ENCODE peak calls at places on chromosomes 11 and 22, in ten cellular contexts. One of them, this sample, is unnamed.

GRCh38 chr22:47837703-47838102 is 1075.3 kb downstream of the TBC1D22A start:
- DNase-seq in fibroblast of lung: peak; percentile 28
- DNase-seq in GM23248: peak; percentile 49
- DNase-seq in CD8-positive, alpha-beta T cell: no peak
- DNase-seq in adrenal gland: no peak
- DNase-seq in spleen: no peak
- DNase-seq in PC-9: peak; percentile 20
- DNase-seq in MM.1S: peak; percentile 70
- DNase-seq in left lung: no peak
- DNase-seq in tibial artery: no peak
- DNase-seq in this sample: peak; percentile 19

GRCh38 chr11:9568161-9568853 is 5.2 kb upstream of the WEE1 start:
- DNase-seq in fibroblast of lung: no peak
- DNase-seq in GM23248: peak; percentile 72
- DNase-seq in CD8-positive, alpha-beta T cell: no peak
- DNase-seq in adrenal gland: no peak
- DNase-seq in spleen: no peak
- DNase-seq in PC-9: no peak
- DNase-seq in MM.1S: no peak
- DNase-seq in left lung: no peak
- DNase-seq in tibial artery: no peak
- DNase-seq in this sample: peak; percentile 51

GRCh38 chr11:35372565-35373283 is 46.6 kb downstream of the SLC1A2 start:
- DNase-seq in fibroblast of lung: no peak
- DNase-seq in GM23248: peak; percentile 30
- DNase-seq in CD8-positive, alpha-beta T cell: no peak
- DNase-seq in adrenal gland: no peak
- DNase-seq in spleen: no peak
- DNase-seq in PC-9: no peak
- DNase-seq in MM.1S: no peak
- DNase-seq in left lung: no peak
- DNase-seq in tibial artery: no peak
- DNase-seq in this sample: no peak

GRCh38 chr11:104104201-104104600 is 59.7 kb downstream of the PDGFD start:
- DNase-seq in fibroblast of lung: no peak
- DNase-seq in GM23248: no peak
- DNase-seq in CD8-positive, alpha-beta T cell: no peak
- DNase-seq in adrenal gland: no peak
- DNase-seq in spleen: no peak
- DNase-seq in PC-9: no peak
- DNase-seq in MM.1S: no peak
- DNase-seq in left lung: no peak
- DNase-seq in tibial artery: no peak
- DNase-seq in this sample: no peak

GRCh38 chr22:39242809-39243442 is 1.9 kb downstream of the PDGFB start:
- DNase-seq in fibroblast of lung: no peak
- DNase-seq in GM23248: no peak
- DNase-seq in CD8-positive, alpha-beta T cell: peak; percentile 50
- DNase-seq in adrenal gland: no peak
- DNase-seq in spleen: no peak
- DNase-seq in PC-9: peak; percentile 91
- DNase-seq in MM.1S: peak; percentile 42
- DNase-seq in left lung: peak; percentile 74
- DNase-seq in tibial artery: no peak
- DNase-seq in this sample: no peak

GRCh38 chr22:32702421-32702820 is 99.1 kb upstream of the TIMP3 start:
- DNase-seq in fibroblast of lung: no peak
- DNase-seq in GM23248: no peak
- DNase-seq in CD8-positive, alpha-beta T cell: no peak
- DNase-seq in adrenal gland: no peak
- DNase-seq in spleen: no peak
- DNase-seq in PC-9: no peak
- DNase-seq in MM.1S: no peak
- DNase-seq in left lung: no peak
- DNase-seq in tibial artery: no peak
- DNase-seq in this sample: no peak

GRCh38 chr22:18023509-18024275 is 669 bp downstream of the MICAL3 start:
- DNase-seq in fibroblast of lung: peak; percentile 86
- DNase-seq in GM23248: peak; percentile 96
- DNase-seq in CD8-positive, alpha-beta T cell: peak; percentile 12
- DNase-seq in adrenal gland: peak; percentile 89
- DNase-seq in spleen: peak; percentile 82
- DNase-seq in PC-9: peak; percentile 60
- DNase-seq in MM.1S: peak; percentile 58
- DNase-seq in left lung: peak; percentile 81
- DNase-seq in tibial artery: peak; percentile 79
- DNase-seq in this sample: peak; percentile 84

GRCh38 chr11:118640332-118641154 is 33.1 kb downstream of the PHLDB1 start:
- DNase-seq in fibroblast of lung: no peak
- DNase-seq in GM23248: no peak
- DNase-seq in CD8-positive, alpha-beta T cell: no peak
- DNase-seq in adrenal gland: no peak
- DNase-seq in spleen: no peak
- DNase-seq in PC-9: no peak
- DNase-seq in MM.1S: no peak
- DNase-seq in left lung: peak; percentile 52
- DNase-seq in tibial artery: no peak
- DNase-seq in this sample: no peak

GRCh38 chr11:95363710-95364109 is 132.7 kb upstream of the SESN3 start:
- DNase-seq in fibroblast of lung: no peak
- DNase-seq in GM23248: no peak
- DNase-seq in CD8-positive, alpha-beta T cell: no peak
- DNase-seq in adrenal gland: no peak
- DNase-seq in spleen: no peak
- DNase-seq in PC-9: no peak
- DNase-seq in MM.1S: no peak
- DNase-seq in left lung: no peak
- DNase-seq in tibial artery: no peak
- DNase-seq in this sample: peak; percentile 45

GRCh38 chr11:95363189-95363588 is 132.2 kb upstream of the SESN3 start:
- DNase-seq in fibroblast of lung: no peak
- DNase-seq in GM23248: no peak
- DNase-seq in CD8-positive, alpha-beta T cell: no peak
- DNase-seq in adrenal gland: no peak
- DNase-seq in spleen: no peak
- DNase-seq in PC-9: no peak
- DNase-seq in MM.1S: no peak
- DNase-seq in left lung: no peak
- DNase-seq in tibial artery: no peak
- DNase-seq in this sample: no peak

GRCh38 chr11:95361180-95361579 is 130.2 kb upstream of the SESN3 start:
- DNase-seq in fibroblast of lung: no peak
- DNase-seq in GM23248: no peak
- DNase-seq in CD8-positive, alpha-beta T cell: no peak
- DNase-seq in adrenal gland: no peak
- DNase-seq in spleen: no peak
- DNase-seq in PC-9: no peak
- DNase-seq in MM.1S: no peak
- DNase-seq in left lung: no peak
- DNase-seq in tibial artery: no peak
- DNase-seq in this sample: no peak

GRCh38 chr11:95365346-95365745 is 134.3 kb upstream of the SESN3 start:
- DNase-seq in fibroblast of lung: no peak
- DNase-seq in GM23248: no peak
- DNase-seq in CD8-positive, alpha-beta T cell: no peak
- DNase-seq in adrenal gland: no peak
- DNase-seq in spleen: no peak
- DNase-seq in PC-9: no peak
- DNase-seq in MM.1S: no peak
- DNase-seq in left lung: no peak
- DNase-seq in tibial artery: no peak
- DNase-seq in this sample: no peak

DNA sequence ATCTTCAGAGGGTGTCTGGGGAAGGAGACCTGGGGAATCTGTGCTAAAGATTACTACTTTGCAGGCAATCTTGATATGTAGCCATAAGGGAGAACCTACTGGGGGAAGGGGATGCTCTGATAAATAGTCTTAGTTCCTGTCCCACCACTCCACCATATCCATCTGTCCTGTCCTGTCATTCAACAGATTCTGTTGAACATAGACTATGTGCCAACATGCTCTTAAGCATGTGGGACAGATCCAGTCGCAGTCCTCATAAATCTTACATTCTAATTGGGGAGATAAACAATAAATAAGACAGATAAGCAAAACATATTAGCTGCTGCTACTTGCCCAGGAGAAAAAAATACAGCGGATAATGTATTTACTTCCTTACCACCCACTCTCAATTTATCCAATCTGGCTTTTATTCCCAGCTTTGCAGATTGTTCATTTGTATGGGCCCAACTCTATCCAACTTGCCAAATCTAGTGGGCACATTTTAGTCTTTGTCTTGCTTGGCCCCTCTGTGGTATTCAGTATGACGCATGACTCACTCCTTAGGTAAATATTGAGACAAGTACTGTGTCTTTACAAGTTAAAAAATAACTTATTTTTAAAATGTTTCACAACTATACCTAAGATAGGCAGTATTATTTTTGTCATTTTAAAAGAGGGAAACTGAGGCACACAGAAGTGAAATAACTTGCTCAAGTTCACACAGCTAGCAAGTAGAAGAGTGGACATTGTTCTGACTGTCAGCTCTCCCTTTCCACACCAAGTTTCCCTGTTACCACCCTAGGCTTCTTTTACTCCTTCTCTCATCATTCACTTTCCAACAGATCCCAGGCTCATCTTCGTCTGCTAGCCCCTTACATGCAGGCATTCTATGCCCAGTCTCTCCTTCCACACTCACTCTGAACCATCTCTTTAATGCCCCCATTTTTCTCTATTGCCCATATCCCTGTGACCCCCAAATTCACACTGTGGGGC is 133.6 kb upstream of the SESN3 start:
- DNase-seq in fibroblast of lung: peak; percentile 50
- DNase-seq in GM23248: peak; percentile 16
- DNase-seq in CD8-positive, alpha-beta T cell: no peak
- DNase-seq in adrenal gland: no peak
- DNase-seq in spleen: no peak
- DNase-seq in PC-9: no peak
- DNase-seq in MM.1S: no peak
- DNase-seq in left lung: no peak
- DNase-seq in tibial artery: no peak
- DNase-seq in this sample: no peak
- H3K4me1 ChIP-seq in fibroblast of lung: no peaks in the 10 kb centered on the region
- H3K4me1 ChIP-seq in GM23248: peaks cover 8% of the 10 kb centered on the region
- H3K4me1 ChIP-seq in CD8-positive, alpha-beta T cell: no peaks in the 10 kb centered on the region
- H3K4me1 ChIP-seq in adrenal gland: no peaks in the 10 kb centered on the region
- H3K4me1 ChIP-seq in spleen: no peaks in the 10 kb centered on the region
- H3K4me1 ChIP-seq in PC-9: peaks cover 7% of the 10 kb centered on the region
- H3K4me1 ChIP-seq in MM.1S: no peaks in the 10 kb centered on the region
- H3K4me1 ChIP-seq in left lung: peaks cover 48% of the 10 kb centered on the region
- H3K4me1 ChIP-seq in tibial artery: no peaks in the 10 kb centered on the region
- H3K4me1 ChIP-seq in this sample: no peaks in the 10 kb centered on the region

GRCh38 chr11:64742940-64743590 is 877 bp downstream of the RASGRP2 start:
- DNase-seq in fibroblast of lung: no peak
- DNase-seq in GM23248: peak; percentile 64
- DNase-seq in CD8-positive, alpha-beta T cell: peak; percentile 82
- DNase-seq in adrenal gland: peak; percentile 66
- DNase-seq in spleen: peak; percentile 97
- DNase-seq in PC-9: peak; percentile 83
- DNase-seq in MM.1S: peak; percentile 54
- DNase-seq in left lung: peak; percentile 98
- DNase-seq in tibial artery: peak; percentile 76
- DNase-seq in this sample: peak; percentile 79

GRCh38 chr11:64739871-64740270 is 4.1 kb downstream of the RASGRP2 start:
- DNase-seq in fibroblast of lung: no peak
- DNase-seq in GM23248: no peak
- DNase-seq in CD8-positive, alpha-beta T cell: no peak
- DNase-seq in adrenal gland: no peak
- DNase-seq in spleen: peak; percentile 73
- DNase-seq in PC-9: no peak
- DNase-seq in MM.1S: no peak
- DNase-seq in left lung: no peak
- DNase-seq in tibial artery: no peak
- DNase-seq in this sample: no peak

GRCh38 chr11:64742087-64742939 is 1.6 kb downstream of the RASGRP2 start:
- DNase-seq in fibroblast of lung: no peak
- DNase-seq in GM23248: peak; percentile 61
- DNase-seq in CD8-positive, alpha-beta T cell: peak; percentile 39
- DNase-seq in adrenal gland: no peak
- DNase-seq in spleen: peak; percentile 89
- DNase-seq in PC-9: no peak
- DNase-seq in MM.1S: no peak
- DNase-seq in left lung: peak; percentile 85
- DNase-seq in tibial artery: no peak
- DNase-seq in this sample: peak; percentile 34

GRCh38 chr11:64743591-64744543 is at the start of gene RASGRP2:
- DNase-seq in fibroblast of lung: no peak
- DNase-seq in GM23248: peak; percentile 51
- DNase-seq in CD8-positive, alpha-beta T cell: peak; percentile 93
- DNase-seq in adrenal gland: peak; percentile 78
- DNase-seq in spleen: peak; percentile 99
- DNase-seq in PC-9: peak; percentile 75
- DNase-seq in MM.1S: no peak
- DNase-seq in left lung: peak; percentile 97
- DNase-seq in tibial artery: peak; percentile 80
- DNase-seq in this sample: peak; percentile 87

GRCh38 chr11:64741393-64742086 is 2.4 kb downstream of the RASGRP2 start:
- DNase-seq in fibroblast of lung: no peak
- DNase-seq in GM23248: no peak
- DNase-seq in CD8-positive, alpha-beta T cell: no peak
- DNase-seq in adrenal gland: no peak
- DNase-seq in spleen: peak; percentile 84
- DNase-seq in PC-9: no peak
- DNase-seq in MM.1S: no peak
- DNase-seq in left lung: peak; percentile 83
- DNase-seq in tibial artery: no peak
- DNase-seq in this sample: no peak
- H3K9me3 ChIP-seq in fibroblast of lung: no peaks in the 10 kb centered on the region
- H3K9me3 ChIP-seq in GM23248: no peaks in the 10 kb centered on the region
- H3K9me3 ChIP-seq in CD8-positive, alpha-beta T cell: no peaks in the 10 kb centered on the region
- H3K9me3 ChIP-seq in adrenal gland: no peaks in the 10 kb centered on the region
- H3K9me3 ChIP-seq in spleen: no peaks in the 10 kb centered on the region
- H3K9me3 ChIP-seq in PC-9: no peaks in the 10 kb centered on the region
- H3K9me3 ChIP-seq in MM.1S: no peaks in the 10 kb centered on the region
- H3K9me3 ChIP-seq in left lung: no peaks in the 10 kb centered on the region
- H3K9me3 ChIP-seq in tibial artery: no peaks in the 10 kb centered on the region
- H3K9me3 ChIP-seq in this sample: no peaks in the 10 kb centered on the region

GRCh38 chr22:37631448-37632173 is 7.9 kb upstream of the SH3BP1 start:
- DNase-seq in fibroblast of lung: no peak
- DNase-seq in GM23248: no peak
- DNase-seq in CD8-positive, alpha-beta T cell: peak; percentile 33
- DNase-seq in adrenal gland: no peak
- DNase-seq in spleen: peak; percentile 84
- DNase-seq in PC-9: no peak
- DNase-seq in MM.1S: no peak
- DNase-seq in left lung: no peak
- DNase-seq in tibial artery: no peak
- DNase-seq in this sample: no peak

GRCh38 chr22:37634505-37635002 is 4.9 kb upstream of the SH3BP1 start:
- DNase-seq in fibroblast of lung: no peak
- DNase-seq in GM23248: no peak
- DNase-seq in CD8-positive, alpha-beta T cell: no peak
- DNase-seq in adrenal gland: no peak
- DNase-seq in spleen: peak; percentile 82
- DNase-seq in PC-9: no peak
- DNase-seq in MM.1S: no peak
- DNase-seq in left lung: no peak
- DNase-seq in tibial artery: no peak
- DNase-seq in this sample: no peak

GRCh38 chr22:37633693-37634504 is 5.6 kb upstream of the SH3BP1 start:
- DNase-seq in fibroblast of lung: peak; percentile 92
- DNase-seq in GM23248: peak; percentile 87
- DNase-seq in CD8-positive, alpha-beta T cell: peak; percentile 61
- DNase-seq in adrenal gland: peak; percentile 77
- DNase-seq in spleen: peak; percentile 96
- DNase-seq in PC-9: peak; percentile 50
- DNase-seq in MM.1S: no peak
- DNase-seq in left lung: peak; percentile 96
- DNase-seq in tibial artery: peak; percentile 84
- DNase-seq in this sample: peak; percentile 33

GRCh38 chr22:37632174-37633081 is 7.0 kb upstream of the SH3BP1 start:
- DNase-seq in fibroblast of lung: no peak
- DNase-seq in GM23248: no peak
- DNase-seq in CD8-positive, alpha-beta T cell: no peak
- DNase-seq in adrenal gland: no peak
- DNase-seq in spleen: peak; percentile 85
- DNase-seq in PC-9: no peak
- DNase-seq in MM.1S: no peak
- DNase-seq in left lung: no peak
- DNase-seq in tibial artery: no peak
- DNase-seq in this sample: no peak

GRCh38 chr22:37633082-37633692 is 6.3 kb upstream of the SH3BP1 start:
- DNase-seq in fibroblast of lung: no peak
- DNase-seq in GM23248: no peak
- DNase-seq in CD8-positive, alpha-beta T cell: peak; percentile 52
- DNase-seq in adrenal gland: no peak
- DNase-seq in spleen: peak; percentile 88
- DNase-seq in PC-9: no peak
- DNase-seq in MM.1S: no peak
- DNase-seq in left lung: no peak
- DNase-seq in tibial artery: no peak
- DNase-seq in this sample: no peak
- H3K4me3 ChIP-seq in fibroblast of lung: no peak overlapping the region
- H3K4me3 ChIP-seq in GM23248: no peak overlapping the region
- H3K4me3 ChIP-seq in CD8-positive, alpha-beta T cell: peak overlapping the region; percentile 34
- H3K4me3 ChIP-seq in adrenal gland: peak overlapping the region; percentile 31
- H3K4me3 ChIP-seq in spleen: peak overlapping the region; percentile 19
- H3K4me3 ChIP-seq in PC-9: no peak overlapping the region
- H3K4me3 ChIP-seq in MM.1S: no peak overlapping the region
- H3K4me3 ChIP-seq in left lung: no peak overlapping the region
- H3K4me3 ChIP-seq in tibial artery: peak overlapping the region; percentile 34
- H3K4me3 ChIP-seq in this sample: no peak overlapping the region

GRCh38 chr11:107357877-107358276 is 99.7 kb downstream of the CWF19L2 start:
- DNase-seq in fibroblast of lung: no peak
- DNase-seq in GM23248: no peak
- DNase-seq in CD8-positive, alpha-beta T cell: no peak
- DNase-seq in adrenal gland: no peak
- DNase-seq in spleen: no peak
- DNase-seq in PC-9: no peak
- DNase-seq in MM.1S: no peak
- DNase-seq in left lung: no peak
- DNase-seq in tibial artery: no peak
- DNase-seq in this sample: no peak
- H3K4me1 ChIP-seq in fibroblast of lung: no peaks in the 10 kb centered on the region
- H3K4me1 ChIP-seq in GM23248: no peaks in the 10 kb centered on the region
- H3K4me1 ChIP-seq in CD8-positive, alpha-beta T cell: no peaks in the 10 kb centered on the region
- H3K4me1 ChIP-seq in adrenal gland: no peaks in the 10 kb centered on the region
- H3K4me1 ChIP-seq in spleen: no peaks in the 10 kb centered on the region
- H3K4me1 ChIP-seq in PC-9: no peaks in the 10 kb centered on the region
- H3K4me1 ChIP-seq in MM.1S: no peaks in the 10 kb centered on the region
- H3K4me1 ChIP-seq in left lung: no peaks in the 10 kb centered on the region
- H3K4me1 ChIP-seq in tibial artery: no peaks in the 10 kb centered on the region
- H3K4me1 ChIP-seq in this sample: no peaks in the 10 kb centered on the region